ENCODE peak calls at places on chromosomes 5 and 9, in nine cellular contexts. M, C, A, O, Q, L, D, I and Y are unnamed samples.

GRCh38 chr5:137072376-137073174 is 426.6 kb downstream of the SPOCK1 start:
- DNase-seq in M (no peak), C (no peak), A (no peak), O (no peak), Q (peak; percentile 77), L (no peak), D (no peak), I (peak; percentile 22), Y (no peak)

GRCh38 chr5:96195053-96195452 is 233.4 kb upstream of the ELL2 start:
- DNase-seq in M (no peak), C (no peak), A (no peak), O (no peak), Q (no peak), L (no peak), D (no peak), I (peak; percentile 42), Y (no peak)

GRCh38 chr5:134525687-134526482 is 415 bp downstream of the JADE2 start:
- DNase-seq in M (peak; percentile 33), C (no peak), A (peak; percentile 80), O (peak; percentile 82), Q (peak; percentile 83), L (peak; percentile 78), D (peak; percentile 61), I (peak; percentile 84), Y (peak; percentile 79)

GRCh38 chr9:126235350-126235740 is 91.3 kb upstream of the MVB12B start:
- DNase-seq in M (no peak), C (no peak), A (no peak), O (no peak), Q (no peak), L (no peak), D (no peak), I (no peak), Y (no peak)

GRCh38 chr5:80755634-80756033 is 100.9 kb upstream of the DHFR start:
- DNase-seq in M (no peak), C (no peak), A (no peak), O (no peak), Q (no peak), L (no peak), D (no peak), I (no peak), Y (no peak)

GRCh38 chr5:76397200-76397599 is 5.9 kb upstream of the IQGAP2 start:
- DNase-seq in M (no peak), C (no peak), A (no peak), O (no peak), Q (no peak), L (no peak), D (no peak), I (no peak), Y (no peak)

GRCh38 chr9:134346151-134346550 is 19.9 kb downstream of the RXRA start:
- DNase-seq in M (peak; percentile 65), C (no peak), A (peak; percentile 44), O (no peak), Q (no peak), L (no peak), D (no peak), I (no peak), Y (no peak)

GRCh38 chr9:13118294-13118693 is 161.2 kb downstream of the MPDZ start:
- DNase-seq in M (no peak), C (no peak), A (no peak), O (no peak), Q (no peak), L (no peak), D (no peak), I (no peak), Y (no peak)

GRCh38 chr9:75229605-75230332 is 141.5 kb downstream of the OSTF1 start:
- DNase-seq in M (no peak), C (no peak), A (no peak), O (no peak), Q (no peak), L (no peak), D (no peak), I (no peak), Y (no peak)

GRCh38 chr9:21750021-21750735 is 52.3 kb upstream of the MTAP start:
- DNase-seq in M (no peak), C (no peak), A (no peak), O (no peak), Q (no peak), L (no peak), D (no peak), I (no peak), Y (no peak)

GRCh38 chr5:161009817-161010216 is 157.8 kb upstream of the ATP10B start:
- DNase-seq in M (no peak), C (no peak), A (no peak), O (no peak), Q (no peak), L (no peak), D (no peak), I (no peak), Y (no peak)

GRCh38 chr9:34992376-34992951 is 2.9 kb downstream of the DNAJB5 start:
- DNase-seq in M (no peak), C (peak; percentile 59), A (peak; percentile 74), O (peak; percentile 75), Q (peak; percentile 92), L (no peak), D (no peak), I (peak; percentile 97), Y (peak; percentile 87)

GRCh38 chr9:15498246-15499018 is 12.3 kb downstream of the PSIP1 start:
- DNase-seq in M (no peak), C (no peak), A (no peak), O (no peak), Q (no peak), L (no peak), D (no peak), I (no peak), Y (no peak)

GRCh38 chr9:134553061-134553891 is 88.3 kb upstream of the COL5A1 start:
- DNase-seq in M (no peak), C (no peak), A (no peak), O (peak; percentile 27), Q (peak; percentile 53), L (no peak), D (no peak), I (no peak), Y (no peak)

GRCh38 chr5:139711067-139711851 is 63.1 kb downstream of the CXXC5 start:
- DNase-seq in M (peak; percentile 79), C (no peak), A (peak; percentile 74), O (peak; percentile 47), Q (peak; percentile 46), L (peak; percentile 31), D (peak; percentile 56), I (peak; percentile 58), Y (no peak)

GRCh38 chr5:144203750-144204596 is 33.3 kb downstream of the KCTD16 start:
- DNase-seq in M (no peak), C (peak; percentile 57), A (peak; percentile 48), O (no peak), Q (peak; percentile 82), L (no peak), D (peak; percentile 42), I (peak; percentile 74), Y (peak; percentile 52)

GRCh38 chr5:123084730-123085605 is 4.1 kb upstream of the PRDM6 start:
- DNase-seq in M (no peak), C (no peak), A (no peak), O (no peak), Q (no peak), L (no peak), D (no peak), I (no peak), Y (no peak)

GRCh38 chr5:154901276-154901675 is 36.7 kb downstream of the GEMIN5 start:
- DNase-seq in M (no peak), C (no peak), A (no peak), O (no peak), Q (peak; percentile 31), L (no peak), D (no peak), I (no peak), Y (no peak)

GRCh38 chr5:14298126-14298847 is 155.1 kb downstream of the TRIO start:
- DNase-seq in M (no peak), C (no peak), A (no peak), O (no peak), Q (peak; percentile 65), L (no peak), D (no peak), I (no peak), Y (peak; percentile 22)

GRCh38 chr5:170565077-170565476 is 61.3 kb downstream of the KCNIP1 start:
- DNase-seq in M (no peak), C (no peak), A (no peak), O (no peak), Q (no peak), L (no peak), D (peak; percentile 28), I (no peak), Y (no peak)